ENCODE peak calls at places on chromosomes 12 and 14, in five cellular contexts. One of them, this sample, is unnamed.

GRCh38 chr12:6828671-6829531 is 694 bp downstream of the P3H3 start:
- DNase-seq in GM23338: peak
- DNase-seq in prostate gland: peak
- DNase-seq in stomach: peak
- DNase-seq in suprapubic skin: peak
- DNase-seq in this sample: peak

GRCh38 chr12:96493101-96493500 is 3.7 kb downstream of the CFAP54 start:
- DNase-seq in GM23338: no peak
- DNase-seq in prostate gland: no peak
- DNase-seq in stomach: no peak
- DNase-seq in suprapubic skin: no peak
- DNase-seq in this sample: no peak

GRCh38 chr14:101845896-101846295 is 84.4 kb downstream of the PPP2R5C start:
- DNase-seq in GM23338: no peak
- DNase-seq in prostate gland: no peak
- DNase-seq in stomach: no peak
- DNase-seq in suprapubic skin: no peak
- DNase-seq in this sample: no peak

GRCh38 chr12:24488091-24488596 is 460.8 kb downstream of the BCAT1 start:
- DNase-seq in GM23338: no peak
- DNase-seq in prostate gland: no peak
- DNase-seq in stomach: no peak
- DNase-seq in suprapubic skin: no peak
- DNase-seq in this sample: no peak

GRCh38 chr14:22466520-22466919 is 122.5 kb downstream of the DAD1 start:
- DNase-seq in GM23338: no peak
- DNase-seq in prostate gland: no peak
- DNase-seq in stomach: no peak
- DNase-seq in suprapubic skin: no peak
- DNase-seq in this sample: no peak

GRCh38 chr12:87953257-87953860 is 75.8 kb downstream of the C12orf50 start:
- DNase-seq in GM23338: peak
- DNase-seq in prostate gland: peak
- DNase-seq in stomach: no peak
- DNase-seq in suprapubic skin: no peak
- DNase-seq in this sample: no peak

GRCh38 chr12:106487664-106488063 is 95.1 kb upstream of the RFX4 start:
- DNase-seq in GM23338: no peak
- DNase-seq in prostate gland: no peak
- DNase-seq in stomach: no peak
- DNase-seq in suprapubic skin: no peak
- DNase-seq in this sample: no peak

GRCh38 chr12:19576421-19576925 is 137.2 kb downstream of the AEBP2 start:
- DNase-seq in GM23338: no peak
- DNase-seq in prostate gland: no peak
- DNase-seq in stomach: no peak
- DNase-seq in suprapubic skin: no peak
- DNase-seq in this sample: no peak

GRCh38 chr12:94941440-94941862 is 62.0 kb downstream of the NDUFA12 start:
- DNase-seq in GM23338: no peak
- DNase-seq in prostate gland: no peak
- DNase-seq in stomach: no peak
- DNase-seq in suprapubic skin: peak
- DNase-seq in this sample: no peak

GRCh38 chr14:53048631-53049030 is 97.8 kb upstream of the FERMT2 start:
- DNase-seq in GM23338: no peak
- DNase-seq in prostate gland: no peak
- DNase-seq in stomach: no peak
- DNase-seq in suprapubic skin: no peak
- DNase-seq in this sample: no peak

GRCh38 chr14:80426686-80427085 is 215.4 kb upstream of the DIO2 start:
- DNase-seq in GM23338: no peak
- DNase-seq in prostate gland: no peak
- DNase-seq in stomach: no peak
- DNase-seq in suprapubic skin: no peak
- DNase-seq in this sample: no peak

GRCh38 chr12:95859344-95859816 is 628 bp downstream of the SNRPF start:
- DNase-seq in GM23338: peak
- DNase-seq in prostate gland: no peak
- DNase-seq in stomach: no peak
- DNase-seq in suprapubic skin: no peak
- DNase-seq in this sample: no peak

GRCh38 chr12:68455676-68456345 is 123.6 kb upstream of the MDM1 start:
- DNase-seq in GM23338: no peak
- DNase-seq in prostate gland: no peak
- DNase-seq in stomach: no peak
- DNase-seq in suprapubic skin: no peak
- DNase-seq in this sample: no peak

GRCh38 chr12:75844049-75844448 is 187.5 kb downstream of the PHLDA1 start:
- DNase-seq in GM23338: no peak
- DNase-seq in prostate gland: no peak
- DNase-seq in stomach: no peak
- DNase-seq in suprapubic skin: no peak
- DNase-seq in this sample: no peak

GRCh38 chr14:37045340-37046061 is 126.9 kb downstream of the SLC25A21 start:
- DNase-seq in GM23338: no peak
- DNase-seq in prostate gland: no peak
- DNase-seq in stomach: no peak
- DNase-seq in suprapubic skin: no peak
- DNase-seq in this sample: no peak

GRCh38 chr14:39423793-39424192 is 8.4 kb downstream of the FBXO33 start:
- DNase-seq in GM23338: no peak
- DNase-seq in prostate gland: no peak
- DNase-seq in stomach: no peak
- DNase-seq in suprapubic skin: no peak
- DNase-seq in this sample: no peak

GRCh38 chr14:50002926-50003212 is 110.0 kb downstream of the ARF6 start:
- DNase-seq in GM23338: no peak
- DNase-seq in prostate gland: no peak
- DNase-seq in stomach: no peak
- DNase-seq in suprapubic skin: no peak
- DNase-seq in this sample: no peak

GRCh38 chr14:50008562-50009355 is 107.6 kb downstream of the VCPKMT start:
- DNase-seq in GM23338: no peak
- DNase-seq in prostate gland: no peak
- DNase-seq in stomach: no peak
- DNase-seq in suprapubic skin: no peak
- DNase-seq in this sample: no peak

GRCh38 chr14:50003213-50004021 is 110.5 kb downstream of the ARF6 start:
- DNase-seq in GM23338: peak
- DNase-seq in prostate gland: peak
- DNase-seq in stomach: peak
- DNase-seq in suprapubic skin: peak
- DNase-seq in this sample: peak

GRCh38 chr14:50007123-50007903 is 109.1 kb downstream of the VCPKMT start:
- DNase-seq in GM23338: peak
- DNase-seq in prostate gland: no peak
- DNase-seq in stomach: no peak
- DNase-seq in suprapubic skin: no peak
- DNase-seq in this sample: no peak

GRCh38 chr14:50006141-50006540 is 110.2 kb downstream of the VCPKMT start:
- DNase-seq in GM23338: no peak
- DNase-seq in prostate gland: no peak
- DNase-seq in stomach: no peak
- DNase-seq in suprapubic skin: no peak
- DNase-seq in this sample: no peak
- TF ChIP-seq POLR2AphosphoS5 in GM23338: no peak
- TF ChIP-seq POLR2AphosphoS5 in prostate gland: no peak
- TF ChIP-seq POLR2AphosphoS5 in stomach: no peak
- TF ChIP-seq POLR2AphosphoS5 in suprapubic skin: no peak
- TF ChIP-seq POLR2AphosphoS5 in this sample: no peak

DNA sequence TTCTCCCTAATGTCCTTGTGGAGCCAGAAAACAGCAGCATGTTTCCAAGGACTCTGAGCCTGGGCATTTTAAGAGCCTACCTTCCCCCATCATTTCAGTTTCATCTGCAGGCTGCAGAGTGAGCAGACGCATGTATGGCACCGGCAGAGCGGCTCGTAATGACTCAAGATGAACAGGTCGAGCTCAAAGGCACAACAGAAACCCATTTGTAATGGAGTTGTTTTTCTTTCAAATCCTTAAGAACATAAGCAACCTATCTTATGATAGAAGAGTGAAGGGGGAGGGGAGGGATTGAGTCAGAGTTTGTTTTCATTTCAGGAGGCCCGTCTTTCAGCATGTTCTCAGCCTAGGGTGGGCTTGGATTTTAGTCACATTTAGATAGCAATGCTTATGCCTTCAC is 54.9 kb upstream of the CISTR start:
- DNase-seq in GM23338: no peak
- DNase-seq in prostate gland: no peak
- DNase-seq in stomach: no peak
- DNase-seq in suprapubic skin: no peak
- DNase-seq in this sample: no peak
- TF ChIP-seq POLR2AphosphoS5 in GM23338: no peak
- TF ChIP-seq POLR2AphosphoS5 in prostate gland: no peak
- TF ChIP-seq POLR2AphosphoS5 in stomach: no peak
- TF ChIP-seq POLR2AphosphoS5 in suprapubic skin: no peak
- TF ChIP-seq POLR2AphosphoS5 in this sample: no peak

DNA sequence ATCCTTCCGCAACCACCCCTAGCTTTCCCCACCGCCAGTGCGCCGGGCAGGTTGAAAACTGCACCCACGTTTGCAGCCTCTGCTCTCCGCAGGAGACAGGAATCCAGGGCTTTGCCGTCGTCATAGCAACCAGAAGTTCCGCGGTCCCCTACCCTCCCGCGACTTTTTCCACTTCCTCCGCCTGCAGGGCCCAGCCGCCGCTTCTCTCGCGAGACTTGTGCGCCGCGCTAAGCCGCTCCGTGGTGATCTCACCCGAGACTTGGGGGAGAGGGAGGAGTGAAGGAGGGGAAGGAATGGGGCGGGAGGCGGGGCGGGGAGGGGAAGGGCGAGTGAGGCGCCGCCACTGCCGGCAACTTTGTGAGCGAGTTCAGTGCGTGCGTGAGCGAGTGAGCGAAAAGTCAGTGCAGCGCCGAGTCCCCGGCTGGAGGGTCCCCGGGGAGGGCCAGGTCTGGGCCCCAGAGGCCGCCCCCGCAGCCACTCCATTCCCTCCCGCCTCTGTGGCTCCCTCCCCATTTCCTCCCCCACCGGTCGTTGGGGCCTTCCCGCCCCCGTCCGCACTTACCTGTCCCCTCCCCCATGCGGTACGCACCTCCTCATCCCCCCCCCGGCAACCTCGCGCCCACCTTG is 413.0 kb downstream of the PCNX1 start:
- DNase-seq in GM23338: peak
- DNase-seq in prostate gland: peak
- DNase-seq in stomach: peak
- DNase-seq in suprapubic skin: peak
- DNase-seq in this sample: peak
- TF ChIP-seq POLR2AphosphoS5 in GM23338: peak
- TF ChIP-seq POLR2AphosphoS5 in prostate gland: peak
- TF ChIP-seq POLR2AphosphoS5 in stomach: peak
- TF ChIP-seq POLR2AphosphoS5 in suprapubic skin: peak
- TF ChIP-seq POLR2AphosphoS5 in this sample: peak

GRCh38 chr12:65882504-65882903 is 58.2 kb downstream of the HMGA2 start:
- DNase-seq in GM23338: no peak
- DNase-seq in prostate gland: no peak
- DNase-seq in stomach: no peak
- DNase-seq in suprapubic skin: no peak
- DNase-seq in this sample: no peak
- TF ChIP-seq POLR2AphosphoS5 in GM23338: no peak
- TF ChIP-seq POLR2AphosphoS5 in prostate gland: no peak
- TF ChIP-seq POLR2AphosphoS5 in stomach: no peak
- TF ChIP-seq POLR2AphosphoS5 in suprapubic skin: no peak
- TF ChIP-seq POLR2AphosphoS5 in this sample: no peak

GRCh38 chr14:90613997-90614396 is 202.2 kb downstream of the TTC7B start:
- DNase-seq in GM23338: no peak
- DNase-seq in prostate gland: no peak
- DNase-seq in stomach: no peak
- DNase-seq in suprapubic skin: no peak
- DNase-seq in this sample: no peak
- TF ChIP-seq POLR2AphosphoS5 in GM23338: no peak
- TF ChIP-seq POLR2AphosphoS5 in prostate gland: no peak
- TF ChIP-seq POLR2AphosphoS5 in stomach: no peak
- TF ChIP-seq POLR2AphosphoS5 in suprapubic skin: no peak
- TF ChIP-seq POLR2AphosphoS5 in this sample: no peak

DNA sequence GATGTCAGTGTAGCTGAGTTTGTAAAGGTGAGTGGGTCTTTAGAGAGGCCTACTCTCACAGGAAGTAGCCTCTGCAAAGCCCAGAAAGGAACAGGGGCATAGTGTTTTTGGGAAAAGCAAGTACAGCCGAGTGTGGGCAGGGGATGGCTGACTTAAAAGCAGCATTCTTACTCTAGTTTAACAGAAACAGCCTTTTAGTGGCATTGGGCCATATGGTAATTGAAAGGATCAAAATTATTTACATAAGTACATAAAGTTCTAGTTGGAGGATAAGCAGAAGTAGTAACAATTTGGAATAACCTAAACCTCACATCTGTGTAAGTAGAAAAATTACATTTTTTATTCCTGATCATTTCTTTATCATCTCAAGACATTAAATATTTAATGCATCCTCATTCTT is 49.1 kb downstream of the RASSF8 start:
- DNase-seq in GM23338: no peak
- DNase-seq in prostate gland: no peak
- DNase-seq in stomach: no peak
- DNase-seq in suprapubic skin: no peak
- DNase-seq in this sample: no peak
- TF ChIP-seq POLR2AphosphoS5 in GM23338: no peak
- TF ChIP-seq POLR2AphosphoS5 in prostate gland: no peak
- TF ChIP-seq POLR2AphosphoS5 in stomach: no peak
- TF ChIP-seq POLR2AphosphoS5 in suprapubic skin: no peak
- TF ChIP-seq POLR2AphosphoS5 in this sample: no peak

DNA sequence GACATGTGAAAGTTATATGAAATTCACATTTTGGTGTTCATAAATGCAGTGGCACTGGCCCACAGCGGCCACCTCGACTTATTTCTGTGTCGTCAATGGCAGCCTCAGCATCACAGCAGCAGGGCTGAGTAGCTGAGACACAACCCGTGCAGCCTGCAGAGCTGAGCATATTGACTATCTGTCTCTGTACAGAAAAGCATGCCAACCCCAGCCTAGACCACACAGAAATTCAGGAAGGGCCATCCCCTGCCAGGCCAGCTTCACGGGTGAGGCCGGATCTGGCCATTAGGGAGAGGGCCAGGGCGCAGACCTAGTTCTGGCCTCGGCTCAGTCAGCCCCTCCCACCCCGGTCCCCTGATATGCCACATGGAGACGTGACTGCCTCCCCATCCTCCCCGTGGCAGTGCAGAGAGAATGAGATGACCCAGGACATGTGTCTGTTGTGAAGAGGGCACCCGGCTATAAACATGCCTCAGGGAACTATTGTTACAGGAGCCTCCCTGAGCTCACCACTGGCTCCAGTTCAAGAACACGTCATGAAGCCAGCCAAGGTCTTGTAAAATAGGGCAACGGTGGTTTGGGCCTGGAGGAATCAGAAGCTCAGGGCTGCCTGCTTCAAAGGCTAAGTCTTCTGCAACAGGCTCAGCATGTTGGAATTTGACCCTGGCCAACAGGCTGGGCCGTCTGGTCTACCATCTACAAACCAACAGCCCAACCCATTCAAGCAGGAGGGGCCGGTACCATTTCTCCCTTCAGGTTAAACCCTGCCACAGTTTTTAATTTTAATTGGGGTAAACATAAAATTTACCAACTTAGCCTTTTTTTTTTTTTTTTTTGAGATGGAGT is 25.5 kb downstream of the SCARB1 start:
- DNase-seq in GM23338: no peak
- DNase-seq in prostate gland: peak
- DNase-seq in stomach: peak
- DNase-seq in suprapubic skin: peak
- DNase-seq in this sample: no peak
- TF ChIP-seq POLR2AphosphoS5 in GM23338: no peak
- TF ChIP-seq POLR2AphosphoS5 in prostate gland: peak
- TF ChIP-seq POLR2AphosphoS5 in stomach: peak
- TF ChIP-seq POLR2AphosphoS5 in suprapubic skin: no peak
- TF ChIP-seq POLR2AphosphoS5 in this sample: peak